ENCODE peak calls at places on chromosomes 5 and 9, in eight cellular contexts. M is cardiac fibroblast; P is tibial artery; K is astrocyte; G is iPS-NIHi11; F is activated T-helper 1 cell treated with anti-CD3 and anti-CD28 coated beads, Interleukin-2, amount 50 U/mL, for 16 hours; R is neural crest cell; C is cardiac muscle cell. H is an unnamed sample.

GRCh38 chr5:14718778-14719177 is 54.3 kb downstream of the OTULIN start:
- DNase-seq in F (no peak), R (no peak), G (no peak), M (no peak), P (no peak), K (no peak), C (no peak), H (no peak)

GRCh38 chr5:151037561-151038291 is 17.3 kb downstream of the GPX3 start:
- DNase-seq in C (no peak), G (no peak), P (peak; percentile 76), K (peak; percentile 64), F (no peak), R (no peak), M (peak; percentile 75), H (peak; percentile 70)

GRCh38 chr5:121979691-121980090 is 17.9 kb downstream of the SRFBP1 start:
- DNase-seq in C (no peak), P (no peak), M (no peak), G (no peak), K (no peak), F (no peak), R (no peak), H (no peak)

GRCh38 chr9:81256368-81256767 is 433.0 kb downstream of the TLE1 start:
- DNase-seq in K (no peak), C (no peak), R (no peak), M (no peak), G (no peak), P (no peak), F (no peak), H (no peak)

GRCh38 chr5:174093132-174093531 is 47.6 kb downstream of the NSG2 start:
- DNase-seq in K (no peak), M (no peak), R (no peak), F (no peak), P (no peak), C (no peak), G (peak; percentile 52), H (no peak)

GRCh38 chr5:159330131-159330530 is at the start of gene IL12B:
- DNase-seq in M (peak; percentile 50), R (no peak), K (peak; percentile 48), P (no peak), G (no peak), C (no peak), F (no peak), H (no peak)

GRCh38 chr5:67010684-67011409 is 185.8 kb downstream of the CD180 start:
- DNase-seq in F (no peak), M (peak; percentile 94), C (no peak), P (no peak), G (no peak), R (no peak), K (peak; percentile 96), H (no peak)

GRCh38 chr5:91707521-91707841 is 324.4 kb upstream of the ARRDC3 start:
- DNase-seq in C (no peak), G (no peak), F (no peak), P (no peak), M (no peak), R (no peak), K (no peak), H (no peak)

GRCh38 chr5:152514827-152515397 is 109.8 kb upstream of the NMUR2 start:
- DNase-seq in K (no peak), F (no peak), P (no peak), M (peak; percentile 44), R (no peak), G (peak; percentile 39), C (peak; percentile 56), H (no peak)

GRCh38 chr5:21685016-21685415 is 1168.1 kb downstream of the CDH12 start:
- DNase-seq in C (no peak), G (no peak), P (no peak), K (no peak), F (no peak), M (no peak), R (no peak), H (no peak)

GRCh38 chr5:142486581-142486980 is 161.8 kb upstream of the SPRY4 start:
- DNase-seq in F (no peak), C (no peak), P (no peak), M (peak; percentile 54), G (no peak), R (no peak), K (peak; percentile 78), H (no peak)

GRCh38 chr5:38433160-38433861 is 123.1 kb downstream of the LIFR start:
- DNase-seq in P (no peak), C (peak; percentile 23), K (peak; percentile 95), F (no peak), G (no peak), M (peak; percentile 71), R (no peak), H (no peak)

GRCh38 chr9:103041961-103042360 is 46.8 kb downstream of the CYLC2 start:
- DNase-seq in R (no peak), F (no peak), K (no peak), C (no peak), P (no peak), G (no peak), M (no peak), H (no peak)

GRCh38 chr9:69951411-69951810 is 92.2 kb upstream of the MAMDC2 start:
- DNase-seq in M (peak; percentile 42), F (no peak), K (peak; percentile 64), R (no peak), P (no peak), C (no peak), G (no peak), H (no peak)

GRCh38 chr9:97647996-97648395 is 14.4 kb downstream of the NCBP1 start:
- DNase-seq in P (no peak), F (no peak), M (no peak), K (no peak), C (no peak), G (no peak), R (no peak), H (no peak)

H was measured in lower leg skin.